ENCODE peak calls at places on chromosome 12, in seven cellular contexts. T is neuronal stem cell, Z is mesendoderm, P is mesenchymal stem cell, Y is H1, M is IMR-90, B is trophoblast cell. F is an unnamed sample.

GRCh38 chr12:71128191-71128590 is 29.6 kb downstream of the TSPAN8 start:
- DNase-seq in T (no peak), Z (peak), P (no peak), Y (no peak), M (no peak), B (no peak), F (no peak)

GRCh38 chr12:79691299-79692248 is 810 bp upstream of the PAWR start:
- DNase-seq in T (no peak), Z (peak), P (peak), Y (no peak), M (peak), B (no peak), F (no peak)

GRCh38 chr12:59113831-59114273 is 193.5 kb upstream of the LRIG3 start:
- DNase-seq in T (peak), Z (peak), P (peak), Y (peak), M (peak), B (peak), F (peak)

GRCh38 chr12:92032965-92033364 is 112.7 kb downstream of the BTG1 start:
- DNase-seq in T (no peak), Z (no peak), P (no peak), Y (no peak), M (no peak), B (no peak), F (no peak)

GRCh38 chr12:5140190-5140589 is 96.5 kb downstream of the KCNA5 start:
- DNase-seq in T (no peak), Z (no peak), P (peak), Y (no peak), M (peak), B (no peak), F (no peak)

GRCh38 chr12:65508281-65509035 is 230.0 kb downstream of the MSRB3 start:
- DNase-seq in T (no peak), Z (no peak), P (no peak), Y (no peak), M (no peak), B (no peak), F (no peak)

GRCh38 chr12:2284857-2285256 is 232.1 kb downstream of the CACNA1C start:
- DNase-seq in T (peak), Z (peak), P (peak), Y (peak), M (peak), B (peak), F (peak)

GRCh38 chr12:47717443-47718193 is 7.7 kb downstream of the ENDOU start:
- DNase-seq in T (peak), Z (peak), P (peak), Y (peak), M (peak), B (peak), F (peak)

GRCh38 chr12:128205758-128206157 is 61.2 kb upstream of the TMEM132C start:
- DNase-seq in T (no peak), Z (no peak), P (no peak), Y (no peak), M (no peak), B (no peak), F (no peak)

GRCh38 chr12:26799741-26800140 is 33.3 kb downstream of the ITPR2 start:
- DNase-seq in T (no peak), Z (no peak), P (no peak), Y (no peak), M (no peak), B (no peak), F (no peak)

GRCh38 chr12:63977441-63977840 is 132.9 kb downstream of the SRGAP1 start:
- DNase-seq in T (no peak), Z (no peak), P (no peak), Y (no peak), M (no peak), B (no peak), F (no peak)

GRCh38 chr12:96073346-96074336 is 38.3 kb upstream of the LTA4H start:
- DNase-seq in T (no peak), Z (peak), P (no peak), Y (no peak), M (no peak), B (no peak), F (no peak)

DNA sequence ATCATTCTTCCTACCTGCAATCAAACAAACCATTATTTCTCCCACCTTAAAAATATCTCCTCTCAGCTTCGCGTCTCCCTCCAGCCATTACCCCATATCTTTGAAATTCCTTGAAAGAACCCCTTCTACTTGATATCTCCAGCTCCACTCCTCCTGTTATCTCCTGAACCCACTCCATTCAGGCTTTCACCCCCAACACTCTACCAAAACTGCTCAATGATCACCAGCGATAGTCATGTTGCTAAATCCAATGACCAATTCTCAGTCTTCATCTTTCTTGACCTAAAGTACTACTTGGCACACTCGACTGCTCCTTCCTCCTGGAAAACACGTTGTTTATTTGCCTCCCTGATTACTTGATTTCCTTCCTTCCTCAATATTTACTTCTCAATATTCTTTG is 70.1 kb downstream of the DUSP16 start:
- DNase-seq in T (no peak), Z (no peak), P (no peak), Y (no peak), M (no peak), B (no peak), F (no peak)
- H3K23ac ChIP-seq in T (no peak), Z (no peak), P (no peak), Y (no peak), M (no peak), B (no peak), F (no peak)

DNA sequence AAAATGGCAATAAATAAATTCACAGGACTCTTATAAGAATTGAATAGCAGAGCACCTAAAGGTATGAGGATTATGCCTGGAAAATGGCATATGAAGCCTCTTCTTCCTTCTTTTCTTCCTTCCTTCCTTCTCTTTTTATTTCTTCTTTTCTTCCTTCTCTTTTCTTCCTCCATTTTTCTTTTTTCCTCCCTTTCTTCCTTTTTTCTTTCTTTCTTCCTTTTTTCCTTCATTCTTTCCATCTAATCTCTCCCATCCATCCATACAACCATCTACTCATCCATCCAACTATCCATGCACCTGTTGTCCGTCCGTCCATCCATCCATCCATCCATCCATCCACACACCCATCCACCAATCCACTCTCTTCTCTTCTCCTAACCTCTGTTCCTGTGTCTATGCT is 173.8 kb downstream of the TBX5 start:
- DNase-seq in T (no peak), Z (no peak), P (no peak), Y (no peak), M (no peak), B (no peak), F (no peak)
- H2AK5ac ChIP-seq in T (no peak), Z (no peak), P (no peak), Y (no peak), M (no peak), B (no peak), F (no peak)

GRCh38 chr12:104567832-104568490 is 111.2 kb downstream of the CHST11 start:
- DNase-seq in T (no peak), Z (peak), P (no peak), Y (no peak), M (no peak), B (no peak), F (no peak)

GRCh38 chr12:104568881-104569280 is 112.1 kb downstream of the CHST11 start:
- DNase-seq in T (no peak), Z (no peak), P (no peak), Y (no peak), M (no peak), B (no peak), F (no peak)

GRCh38 chr12:104569348-104570173 is 112.8 kb downstream of the CHST11 start:
- DNase-seq in T (no peak), Z (no peak), P (no peak), Y (no peak), M (no peak), B (no peak), F (no peak)

GRCh38 chr12:104570174-104570907 is 113.6 kb downstream of the CHST11 start:
- DNase-seq in T (no peak), Z (no peak), P (no peak), Y (no peak), M (no peak), B (no peak), F (no peak)

GRCh38 chr12:104571328-104571727 is 114.6 kb downstream of the CHST11 start:
- DNase-seq in T (no peak), Z (no peak), P (no peak), Y (no peak), M (no peak), B (no peak), F (no peak)
- H3K23ac ChIP-seq in T (no peak), Z (no peak), P (no peak), Y (no peak), M (no peak), B (no peak), F (no peak)

GRCh38 chr12:43556057-43556456 is 4.1 kb upstream of the ADAMTS20 start:
- DNase-seq in T (no peak), Z (no peak), P (no peak), Y (no peak), M (no peak), B (no peak), F (no peak)
- H2AK5ac ChIP-seq in T (no peak), Z (no peak), P (no peak), Y (no peak), M (no peak), B (no peak), F (no peak)

GRCh38 chr12:120175062-120175461 is 19.5 kb downstream of the GCN1 start:
- DNase-seq in T (no peak), Z (no peak), P (no peak), Y (no peak), M (no peak), B (no peak), F (no peak)
- H3K23ac ChIP-seq in T (no peak), Z (no peak), P (no peak), Y (no peak), M (no peak), B (no peak), F (no peak)